ENCODE peak calls at places on chromosomes 2 and 18, in eight cellular contexts. B is NCI-H1105; V is HFF-Myc; C is AG10803; H is CD8-positive, alpha-beta memory T cell; A is fibroblast of mammary gland; I is AG09319; P is spleen. U is an unnamed sample.
A peak's percentile ranks its signal among the peaks of the same experiment; 100 is the strongest.

GRCh38 chr2:38039111-38039510 is 36.8 kb downstream of the CYP1B1 start:
- DNase-seq in B (no peak), V (no peak), C (peak; percentile 47), H (no peak), A (peak; percentile 85), I (no peak), P (no peak), U (no peak)

GRCh38 chr2:219452361-219453317 is 18.0 kb downstream of the SPEG start:
- DNase-seq in B (no peak), V (peak; percentile 75), C (peak; percentile 95), H (no peak), A (peak; percentile 95), I (peak; percentile 82), P (no peak), U (no peak)

GRCh38 chr2:96102596-96103387 is 13.6 kb downstream of the ADRA2B start:
- DNase-seq in B (no peak), V (no peak), C (no peak), H (peak; percentile 0), A (no peak), I (no peak), P (peak; percentile 51), U (no peak)

GRCh38 chr18:75244336-75244735 is 33.7 kb downstream of the TSHZ1 start:
- DNase-seq in B (no peak), V (no peak), C (no peak), H (no peak), A (no peak), I (no peak), P (no peak), U (peak; percentile 22)

GRCh38 chr2:109532728-109533076 is 81.1 kb downstream of the SEPTIN10 start:
- DNase-seq in B (no peak), V (no peak), C (no peak), H (no peak), A (no peak), I (no peak), P (peak; percentile 56), U (no peak)

GRCh38 chr18:27483266-27483665 is 298.2 kb upstream of the CHST9 start:
- DNase-seq in B (no peak), V (no peak), C (no peak), H (no peak), A (no peak), I (no peak), P (no peak), U (no peak)

GRCh38 chr2:85243101-85244072 is 84.4 kb downstream of the TGOLN2 start:
- DNase-seq in B (no peak), V (no peak), C (no peak), H (no peak), A (peak; percentile 27), I (no peak), P (peak; percentile 71), U (peak; percentile 45)

GRCh38 chr18:65093341-65093740 is 657.5 kb upstream of the CDH7 start:
- DNase-seq in B (no peak), V (no peak), C (no peak), H (no peak), A (no peak), I (no peak), P (no peak), U (no peak)

GRCh38 chr2:13091463-13091862 is 374.7 kb downstream of the TRIB2 start:
- DNase-seq in B (no peak), V (no peak), C (no peak), H (no peak), A (peak; percentile 3), I (no peak), P (no peak), U (no peak)

GRCh38 chr2:19035238-19035637 is 323.2 kb downstream of the OSR1 start:
- DNase-seq in B (no peak), V (peak; percentile 45), C (peak; percentile 85), H (no peak), A (peak; percentile 85), I (peak; percentile 47), P (no peak), U (no peak)

GRCh38 chr18:44701227-44701626 is 20.5 kb downstream of the SETBP1 start:
- DNase-seq in B (no peak), V (no peak), C (no peak), H (no peak), A (peak; percentile 48), I (no peak), P (no peak), U (no peak)

GRCh38 chr18:36464126-36464651 is 166.7 kb downstream of the FHOD3 start:
- DNase-seq in B (no peak), V (no peak), C (no peak), H (no peak), A (no peak), I (no peak), P (no peak), U (no peak)

GRCh38 chr2:67130526-67131309 is 266.4 kb upstream of the ETAA1 start:
- DNase-seq in B (no peak), V (no peak), C (no peak), H (no peak), A (peak; percentile 42), I (no peak), P (no peak), U (no peak)